ENCODE peak calls at places on chromosome 1, in nine cellular contexts. One of them, this sample, is unnamed.
A peak's percentile ranks its signal among the peaks of the same experiment; 100 is the strongest.

GRCh38 chr1:154186177-154186576 is 5.7 kb downstream of the TPM3 start:
- DNase-seq in coronary artery: no peak
- DNase-seq in activated gamma-delta T cell: no peak
- DNase-seq in brain microvascular endothelial cell: peak; percentile 35
- DNase-seq in A549: peak; percentile 36
- DNase-seq in anterior cingulate cortex: no peak
- DNase-seq in ELR: peak; percentile 53
- DNase-seq in stimulated activated CD4-positive, alpha-beta T cell treated with anti-CD3 and anti-CD28 coated beads, Interleukin-4, amount 100 ng/mL, for 48 hours: peak; percentile 60
- DNase-seq in body of pancreas: peak; percentile 87
- DNase-seq in this sample: peak; percentile 92

GRCh38 chr1:910881-911721 is 12.6 kb upstream of the SAMD11 start:
- DNase-seq in stimulated activated CD4-positive, alpha-beta T cell treated with anti-CD3 and anti-CD28 coated beads, Interleukin-4, amount 100 ng/mL, for 48 hours: no peak
- DNase-seq in anterior cingulate cortex: no peak
- DNase-seq in ELR: peak; percentile 64
- DNase-seq in A549: peak; percentile 55
- DNase-seq in coronary artery: no peak
- DNase-seq in body of pancreas: peak; percentile 25
- DNase-seq in activated gamma-delta T cell: no peak
- DNase-seq in brain microvascular endothelial cell: no peak
- DNase-seq in this sample: no peak

GRCh38 chr1:41537257-41537656 is 52.8 kb upstream of the EDN2 start:
- DNase-seq in brain microvascular endothelial cell: peak; percentile 5
- DNase-seq in activated gamma-delta T cell: no peak
- DNase-seq in ELR: peak; percentile 60
- DNase-seq in A549: no peak
- DNase-seq in stimulated activated CD4-positive, alpha-beta T cell treated with anti-CD3 and anti-CD28 coated beads, Interleukin-4, amount 100 ng/mL, for 48 hours: no peak
- DNase-seq in coronary artery: no peak
- DNase-seq in body of pancreas: no peak
- DNase-seq in anterior cingulate cortex: no peak
- DNase-seq in this sample: no peak

GRCh38 chr1:196445775-196446174 is 162.5 kb downstream of the KCNT2 start:
- DNase-seq in brain microvascular endothelial cell: no peak
- DNase-seq in A549: no peak
- DNase-seq in ELR: no peak
- DNase-seq in body of pancreas: no peak
- DNase-seq in stimulated activated CD4-positive, alpha-beta T cell treated with anti-CD3 and anti-CD28 coated beads, Interleukin-4, amount 100 ng/mL, for 48 hours: no peak
- DNase-seq in coronary artery: no peak
- DNase-seq in anterior cingulate cortex: no peak
- DNase-seq in activated gamma-delta T cell: no peak
- DNase-seq in this sample: no peak

GRCh38 chr1:85019989-85020388 is 23.1 kb upstream of the MCOLN2 start:
- DNase-seq in A549: no peak
- DNase-seq in stimulated activated CD4-positive, alpha-beta T cell treated with anti-CD3 and anti-CD28 coated beads, Interleukin-4, amount 100 ng/mL, for 48 hours: no peak
- DNase-seq in body of pancreas: no peak
- DNase-seq in ELR: no peak
- DNase-seq in brain microvascular endothelial cell: no peak
- DNase-seq in anterior cingulate cortex: no peak
- DNase-seq in activated gamma-delta T cell: no peak
- DNase-seq in coronary artery: no peak
- DNase-seq in this sample: no peak

GRCh38 chr1:234214129-234214910 is 158.9 kb upstream of the COA6 start:
- DNase-seq in activated gamma-delta T cell: no peak
- DNase-seq in anterior cingulate cortex: peak; percentile 20
- DNase-seq in A549: no peak
- DNase-seq in stimulated activated CD4-positive, alpha-beta T cell treated with anti-CD3 and anti-CD28 coated beads, Interleukin-4, amount 100 ng/mL, for 48 hours: peak; percentile 49
- DNase-seq in body of pancreas: peak; percentile 64
- DNase-seq in brain microvascular endothelial cell: no peak
- DNase-seq in coronary artery: no peak
- DNase-seq in ELR: peak; percentile 62
- DNase-seq in this sample: no peak

GRCh38 chr1:110216116-110216515 is 6.0 kb downstream of the KCNC4 start:
- DNase-seq in body of pancreas: no peak
- DNase-seq in brain microvascular endothelial cell: no peak
- DNase-seq in A549: no peak
- DNase-seq in stimulated activated CD4-positive, alpha-beta T cell treated with anti-CD3 and anti-CD28 coated beads, Interleukin-4, amount 100 ng/mL, for 48 hours: no peak
- DNase-seq in anterior cingulate cortex: no peak
- DNase-seq in coronary artery: no peak
- DNase-seq in activated gamma-delta T cell: no peak
- DNase-seq in ELR: no peak
- DNase-seq in this sample: no peak

GRCh38 chr1:92922378-92923035 is 38.8 kb downstream of the DIPK1A start:
- DNase-seq in A549: peak; percentile 27
- DNase-seq in body of pancreas: no peak
- DNase-seq in stimulated activated CD4-positive, alpha-beta T cell treated with anti-CD3 and anti-CD28 coated beads, Interleukin-4, amount 100 ng/mL, for 48 hours: no peak
- DNase-seq in anterior cingulate cortex: no peak
- DNase-seq in coronary artery: no peak
- DNase-seq in activated gamma-delta T cell: no peak
- DNase-seq in brain microvascular endothelial cell: no peak
- DNase-seq in ELR: peak; percentile 30
- DNase-seq in this sample: no peak

GRCh38 chr1:80417651-80418050 is 1383.1 kb upstream of the ADGRL2 start:
- DNase-seq in activated gamma-delta T cell: no peak
- DNase-seq in ELR: peak; percentile 36
- DNase-seq in brain microvascular endothelial cell: peak; percentile 65
- DNase-seq in coronary artery: no peak
- DNase-seq in anterior cingulate cortex: no peak
- DNase-seq in A549: no peak
- DNase-seq in body of pancreas: no peak
- DNase-seq in stimulated activated CD4-positive, alpha-beta T cell treated with anti-CD3 and anti-CD28 coated beads, Interleukin-4, amount 100 ng/mL, for 48 hours: no peak
- DNase-seq in this sample: no peak

GRCh38 chr1:5891736-5892135 is 100.5 kb downstream of the NPHP4 start:
- DNase-seq in ELR: peak; percentile 24
- DNase-seq in stimulated activated CD4-positive, alpha-beta T cell treated with anti-CD3 and anti-CD28 coated beads, Interleukin-4, amount 100 ng/mL, for 48 hours: no peak
- DNase-seq in activated gamma-delta T cell: no peak
- DNase-seq in A549: no peak
- DNase-seq in anterior cingulate cortex: no peak
- DNase-seq in coronary artery: no peak
- DNase-seq in body of pancreas: no peak
- DNase-seq in brain microvascular endothelial cell: peak; percentile 24
- DNase-seq in this sample: no peak

GRCh38 chr1:91997607-91998195 is 32.1 kb upstream of the EPHX4 start:
- DNase-seq in A549: peak; percentile 22
- DNase-seq in stimulated activated CD4-positive, alpha-beta T cell treated with anti-CD3 and anti-CD28 coated beads, Interleukin-4, amount 100 ng/mL, for 48 hours: peak; percentile 24
- DNase-seq in brain microvascular endothelial cell: peak; percentile 50
- DNase-seq in ELR: peak; percentile 71
- DNase-seq in coronary artery: no peak
- DNase-seq in body of pancreas: peak; percentile 38
- DNase-seq in anterior cingulate cortex: peak; percentile 5
- DNase-seq in activated gamma-delta T cell: no peak
- DNase-seq in this sample: peak; percentile 77

GRCh38 chr1:234675561-234675960 is 65.6 kb upstream of the IRF2BP2 start:
- DNase-seq in coronary artery: no peak
- DNase-seq in body of pancreas: no peak
- DNase-seq in anterior cingulate cortex: no peak
- DNase-seq in stimulated activated CD4-positive, alpha-beta T cell treated with anti-CD3 and anti-CD28 coated beads, Interleukin-4, amount 100 ng/mL, for 48 hours: no peak
- DNase-seq in ELR: no peak
- DNase-seq in brain microvascular endothelial cell: no peak
- DNase-seq in activated gamma-delta T cell: no peak
- DNase-seq in A549: no peak
- DNase-seq in this sample: no peak

GRCh38 chr1:178575611-178576331 is 62.9 kb downstream of the TEX35 start:
- DNase-seq in A549: no peak
- DNase-seq in stimulated activated CD4-positive, alpha-beta T cell treated with anti-CD3 and anti-CD28 coated beads, Interleukin-4, amount 100 ng/mL, for 48 hours: no peak
- DNase-seq in brain microvascular endothelial cell: peak; percentile 4
- DNase-seq in body of pancreas: no peak
- DNase-seq in activated gamma-delta T cell: no peak
- DNase-seq in coronary artery: no peak
- DNase-seq in ELR: no peak
- DNase-seq in anterior cingulate cortex: no peak
- DNase-seq in this sample: no peak

GRCh38 chr1:206020393-206021007 is 3.2 kb downstream of the CTSE start:
- DNase-seq in stimulated activated CD4-positive, alpha-beta T cell treated with anti-CD3 and anti-CD28 coated beads, Interleukin-4, amount 100 ng/mL, for 48 hours: no peak
- DNase-seq in brain microvascular endothelial cell: no peak
- DNase-seq in A549: no peak
- DNase-seq in body of pancreas: no peak
- DNase-seq in anterior cingulate cortex: no peak
- DNase-seq in ELR: no peak
- DNase-seq in activated gamma-delta T cell: no peak
- DNase-seq in coronary artery: no peak
- DNase-seq in this sample: no peak

GRCh38 chr1:17200756-17201155 is 4.2 kb upstream of the PADI1 start:
- DNase-seq in brain microvascular endothelial cell: no peak
- DNase-seq in A549: no peak
- DNase-seq in coronary artery: peak; percentile 4
- DNase-seq in activated gamma-delta T cell: no peak
- DNase-seq in body of pancreas: no peak
- DNase-seq in anterior cingulate cortex: no peak
- DNase-seq in ELR: no peak
- DNase-seq in stimulated activated CD4-positive, alpha-beta T cell treated with anti-CD3 and anti-CD28 coated beads, Interleukin-4, amount 100 ng/mL, for 48 hours: no peak
- DNase-seq in this sample: no peak

GRCh38 chr1:147758379-147759100 is 1.9 kb downstream of the GJA5 start:
- DNase-seq in ELR: no peak
- DNase-seq in coronary artery: no peak
- DNase-seq in brain microvascular endothelial cell: no peak
- DNase-seq in A549: no peak
- DNase-seq in body of pancreas: no peak
- DNase-seq in anterior cingulate cortex: no peak
- DNase-seq in activated gamma-delta T cell: no peak
- DNase-seq in stimulated activated CD4-positive, alpha-beta T cell treated with anti-CD3 and anti-CD28 coated beads, Interleukin-4, amount 100 ng/mL, for 48 hours: no peak
- DNase-seq in this sample: no peak

GRCh38 chr1:212981571-212982328 is 31.4 kb downstream of the VASH2 start:
- DNase-seq in body of pancreas: peak; percentile 16
- DNase-seq in stimulated activated CD4-positive, alpha-beta T cell treated with anti-CD3 and anti-CD28 coated beads, Interleukin-4, amount 100 ng/mL, for 48 hours: no peak
- DNase-seq in activated gamma-delta T cell: no peak
- DNase-seq in brain microvascular endothelial cell: no peak
- DNase-seq in coronary artery: no peak
- DNase-seq in A549: no peak
- DNase-seq in ELR: no peak
- DNase-seq in anterior cingulate cortex: no peak
- DNase-seq in this sample: no peak

GRCh38 chr1:87642581-87643129 is 314.0 kb downstream of the LMO4 start:
- DNase-seq in ELR: no peak
- DNase-seq in body of pancreas: no peak
- DNase-seq in anterior cingulate cortex: no peak
- DNase-seq in coronary artery: no peak
- DNase-seq in stimulated activated CD4-positive, alpha-beta T cell treated with anti-CD3 and anti-CD28 coated beads, Interleukin-4, amount 100 ng/mL, for 48 hours: no peak
- DNase-seq in A549: no peak
- DNase-seq in brain microvascular endothelial cell: no peak
- DNase-seq in activated gamma-delta T cell: no peak
- DNase-seq in this sample: no peak

GRCh38 chr1:225596736-225597135 is 56.2 kb downstream of the ENAH start:
- DNase-seq in stimulated activated CD4-positive, alpha-beta T cell treated with anti-CD3 and anti-CD28 coated beads, Interleukin-4, amount 100 ng/mL, for 48 hours: no peak
- DNase-seq in A549: no peak
- DNase-seq in brain microvascular endothelial cell: no peak
- DNase-seq in activated gamma-delta T cell: no peak
- DNase-seq in coronary artery: no peak
- DNase-seq in ELR: no peak
- DNase-seq in anterior cingulate cortex: no peak
- DNase-seq in body of pancreas: no peak
- DNase-seq in this sample: no peak

GRCh38 chr1:67668660-67669059 is 16.3 kb upstream of the GADD45A start:
- DNase-seq in stimulated activated CD4-positive, alpha-beta T cell treated with anti-CD3 and anti-CD28 coated beads, Interleukin-4, amount 100 ng/mL, for 48 hours: no peak
- DNase-seq in A549: no peak
- DNase-seq in ELR: no peak
- DNase-seq in brain microvascular endothelial cell: no peak
- DNase-seq in coronary artery: no peak
- DNase-seq in activated gamma-delta T cell: no peak
- DNase-seq in body of pancreas: no peak
- DNase-seq in anterior cingulate cortex: no peak
- DNase-seq in this sample: no peak

GRCh38 chr1:92538048-92538412 is 51.3 kb upstream of the GFI1 start:
- DNase-seq in anterior cingulate cortex: no peak
- DNase-seq in ELR: peak; percentile 45
- DNase-seq in stimulated activated CD4-positive, alpha-beta T cell treated with anti-CD3 and anti-CD28 coated beads, Interleukin-4, amount 100 ng/mL, for 48 hours: no peak
- DNase-seq in brain microvascular endothelial cell: no peak
- DNase-seq in coronary artery: no peak
- DNase-seq in body of pancreas: no peak
- DNase-seq in A549: no peak
- DNase-seq in activated gamma-delta T cell: no peak
- DNase-seq in this sample: peak; percentile 40

GRCh38 chr1:100862591-100862990 is 32.1 kb downstream of the EXTL2 start:
- DNase-seq in anterior cingulate cortex: no peak
- DNase-seq in ELR: peak; percentile 73
- DNase-seq in A549: no peak
- DNase-seq in body of pancreas: no peak
- DNase-seq in coronary artery: no peak
- DNase-seq in brain microvascular endothelial cell: peak; percentile 76
- DNase-seq in stimulated activated CD4-positive, alpha-beta T cell treated with anti-CD3 and anti-CD28 coated beads, Interleukin-4, amount 100 ng/mL, for 48 hours: no peak
- DNase-seq in activated gamma-delta T cell: no peak
- DNase-seq in this sample: peak; percentile 13

GRCh38 chr1:164805399-164805798 is 246.4 kb downstream of the PBX1 start:
- DNase-seq in body of pancreas: no peak
- DNase-seq in coronary artery: no peak
- DNase-seq in anterior cingulate cortex: no peak
- DNase-seq in ELR: no peak
- DNase-seq in activated gamma-delta T cell: no peak
- DNase-seq in brain microvascular endothelial cell: peak; percentile 55
- DNase-seq in A549: no peak
- DNase-seq in stimulated activated CD4-positive, alpha-beta T cell treated with anti-CD3 and anti-CD28 coated beads, Interleukin-4, amount 100 ng/mL, for 48 hours: no peak
- DNase-seq in this sample: peak; percentile 21

GRCh38 chr1:221274373-221274772 is 395.1 kb downstream of the HLX start:
- DNase-seq in body of pancreas: no peak
- DNase-seq in A549: no peak
- DNase-seq in brain microvascular endothelial cell: no peak
- DNase-seq in anterior cingulate cortex: no peak
- DNase-seq in activated gamma-delta T cell: no peak
- DNase-seq in ELR: no peak
- DNase-seq in coronary artery: no peak
- DNase-seq in stimulated activated CD4-positive, alpha-beta T cell treated with anti-CD3 and anti-CD28 coated beads, Interleukin-4, amount 100 ng/mL, for 48 hours: no peak
- DNase-seq in this sample: no peak

GRCh38 chr1:170214980-170215910 is 69.5 kb downstream of the NTMT2 start:
- DNase-seq in brain microvascular endothelial cell: no peak
- DNase-seq in ELR: no peak
- DNase-seq in activated gamma-delta T cell: no peak
- DNase-seq in coronary artery: no peak
- DNase-seq in A549: no peak
- DNase-seq in body of pancreas: no peak
- DNase-seq in stimulated activated CD4-positive, alpha-beta T cell treated with anti-CD3 and anti-CD28 coated beads, Interleukin-4, amount 100 ng/mL, for 48 hours: no peak
- DNase-seq in anterior cingulate cortex: no peak
- DNase-seq in this sample: no peak

GRCh38 chr1:182622795-182623528 is 18.8 kb upstream of the RGS16 start:
- DNase-seq in anterior cingulate cortex: no peak
- DNase-seq in activated gamma-delta T cell: no peak
- DNase-seq in brain microvascular endothelial cell: no peak
- DNase-seq in coronary artery: no peak
- DNase-seq in A549: no peak
- DNase-seq in ELR: no peak
- DNase-seq in stimulated activated CD4-positive, alpha-beta T cell treated with anti-CD3 and anti-CD28 coated beads, Interleukin-4, amount 100 ng/mL, for 48 hours: no peak
- DNase-seq in body of pancreas: no peak
- DNase-seq in this sample: no peak

GRCh38 chr1:226728448-226728847 is 10.6 kb downstream of the ITPKB start:
- DNase-seq in anterior cingulate cortex: no peak
- DNase-seq in coronary artery: no peak
- DNase-seq in stimulated activated CD4-positive, alpha-beta T cell treated with anti-CD3 and anti-CD28 coated beads, Interleukin-4, amount 100 ng/mL, for 48 hours: no peak
- DNase-seq in ELR: no peak
- DNase-seq in brain microvascular endothelial cell: no peak
- DNase-seq in activated gamma-delta T cell: no peak
- DNase-seq in body of pancreas: no peak
- DNase-seq in A549: no peak
- DNase-seq in this sample: no peak

GRCh38 chr1:63698001-63698838 is 75.6 kb upstream of the ROR1 start:
- DNase-seq in ELR: no peak
- DNase-seq in brain microvascular endothelial cell: peak; percentile 66
- DNase-seq in activated gamma-delta T cell: no peak
- DNase-seq in body of pancreas: peak; percentile 70
- DNase-seq in anterior cingulate cortex: peak; percentile 4
- DNase-seq in coronary artery: peak; percentile 91
- DNase-seq in stimulated activated CD4-positive, alpha-beta T cell treated with anti-CD3 and anti-CD28 coated beads, Interleukin-4, amount 100 ng/mL, for 48 hours: no peak
- DNase-seq in A549: peak; percentile 44
- DNase-seq in this sample: peak; percentile 41

GRCh38 chr1:162902372-162902771 is 41.4 kb upstream of the CCDC190 start:
- DNase-seq in anterior cingulate cortex: no peak
- DNase-seq in coronary artery: no peak
- DNase-seq in A549: no peak
- DNase-seq in brain microvascular endothelial cell: peak; percentile 56
- DNase-seq in ELR: peak; percentile 74
- DNase-seq in stimulated activated CD4-positive, alpha-beta T cell treated with anti-CD3 and anti-CD28 coated beads, Interleukin-4, amount 100 ng/mL, for 48 hours: no peak
- DNase-seq in body of pancreas: no peak
- DNase-seq in activated gamma-delta T cell: no peak
- DNase-seq in this sample: no peak

GRCh38 chr1:19205403-19205802 is 4.7 kb downstream of the UBR4 start:
- DNase-seq in body of pancreas: no peak
- DNase-seq in brain microvascular endothelial cell: no peak
- DNase-seq in A549: no peak
- DNase-seq in ELR: no peak
- DNase-seq in stimulated activated CD4-positive, alpha-beta T cell treated with anti-CD3 and anti-CD28 coated beads, Interleukin-4, amount 100 ng/mL, for 48 hours: no peak
- DNase-seq in activated gamma-delta T cell: no peak
- DNase-seq in coronary artery: no peak
- DNase-seq in anterior cingulate cortex: no peak
- DNase-seq in this sample: no peak

GRCh38 chr1:225896937-225897549 is 8.1 kb upstream of the LEFTY1 start:
- DNase-seq in coronary artery: no peak
- DNase-seq in anterior cingulate cortex: no peak
- DNase-seq in stimulated activated CD4-positive, alpha-beta T cell treated with anti-CD3 and anti-CD28 coated beads, Interleukin-4, amount 100 ng/mL, for 48 hours: no peak
- DNase-seq in body of pancreas: peak; percentile 71
- DNase-seq in ELR: peak; percentile 38
- DNase-seq in A549: peak; percentile 52
- DNase-seq in brain microvascular endothelial cell: no peak
- DNase-seq in activated gamma-delta T cell: no peak
- DNase-seq in this sample: peak; percentile 30

This sample was measured in dermis blood vessel endothelial cell.